ENCODE peak calls at places on chromosomes 7 and 10, in four cellular contexts. One of them, this sample, is unnamed. For H3K36me3, the result is how much of the 10 kb centered on the place peaks cover.

GRCh38 chr7:122727759-122728158 is 25.0 kb upstream of the RNF148 start:
- DNase-seq in H1: no peak
- DNase-seq in GM12878: no peak
- DNase-seq in HepG2: no peak
- DNase-seq in this sample: no peak

GRCh38 chr7:139321071-139321745 is 19.9 kb upstream of the FMC1 start:
- DNase-seq in GM12878: no peak
- DNase-seq in H1: peak
- DNase-seq in HepG2: peak
- DNase-seq in this sample: no peak

GRCh38 chr10:35739998-35740397 is 97.9 kb upstream of the FZD8 start:
- DNase-seq in H1: no peak
- DNase-seq in GM12878: no peak
- DNase-seq in HepG2: no peak
- DNase-seq in this sample: no peak

GRCh38 chr10:70381491-70382421 is 669 bp downstream of the LRRC20 start:
- DNase-seq in HepG2: no peak
- DNase-seq in H1: peak
- DNase-seq in GM12878: no peak
- DNase-seq in this sample: no peak

GRCh38 chr10:114917927-114918672 is 19.9 kb upstream of the TRUB1 start:
- DNase-seq in GM12878: no peak
- DNase-seq in H1: no peak
- DNase-seq in HepG2: no peak
- DNase-seq in this sample: peak

GRCh38 chr10:51198170-51198569 is 123.9 kb downstream of the PRKG1 start:
- DNase-seq in HepG2: no peak
- DNase-seq in H1: no peak
- DNase-seq in GM12878: no peak
- DNase-seq in this sample: no peak

GRCh38 chr10:70348228-70348850 is 34.1 kb downstream of the LRRC20 start:
- DNase-seq in HepG2: no peak
- DNase-seq in H1: peak
- DNase-seq in GM12878: no peak
- DNase-seq in this sample: no peak

GRCh38 chr7:46189255-46189790 is 268.3 kb upstream of the IGFBP3 start:
- DNase-seq in GM12878: no peak
- DNase-seq in H1: peak
- DNase-seq in HepG2: no peak
- DNase-seq in this sample: no peak

GRCh38 chr7:150322833-150323681 is at the start of the genes ACTR3C and LRRC61:
- DNase-seq in GM12878: no peak
- DNase-seq in HepG2: peak
- DNase-seq in H1: no peak
- DNase-seq in this sample: peak

GRCh38 chr10:73119457-73119856 is 9.2 kb downstream of the NUDT13 start:
- DNase-seq in HepG2: peak
- DNase-seq in GM12878: no peak
- DNase-seq in H1: no peak
- DNase-seq in this sample: no peak

GRCh38 chr7:148107741-148108140 is 482.8 kb upstream of the C7orf33 start:
- DNase-seq in H1: no peak
- DNase-seq in GM12878: no peak
- DNase-seq in HepG2: no peak
- DNase-seq in this sample: peak

GRCh38 chr10:121942749-121943148 is 14.9 kb upstream of the ATE1 start:
- DNase-seq in H1: no peak
- DNase-seq in GM12878: no peak
- DNase-seq in HepG2: no peak
- DNase-seq in this sample: no peak

GRCh38 chr7:103914147-103914899 is 75.1 kb downstream of the RELN start:
- DNase-seq in HepG2: no peak
- DNase-seq in H1: no peak
- DNase-seq in GM12878: no peak
- DNase-seq in this sample: no peak

GRCh38 chr10:24966962-24967361 is 14.6 kb upstream of the PRTFDC1 start:
- DNase-seq in HepG2: no peak
- DNase-seq in GM12878: no peak
- DNase-seq in H1: no peak
- DNase-seq in this sample: no peak

GRCh38 chr10:6108631-6109443 is 20.0 kb downstream of the RBM17 start:
- DNase-seq in HepG2: peak
- DNase-seq in H1: no peak
- DNase-seq in GM12878: no peak
- DNase-seq in this sample: no peak

GRCh38 chr7:123916240-123916724 is 8.8 kb upstream of the SPAM1 start:
- DNase-seq in GM12878: no peak
- DNase-seq in H1: no peak
- DNase-seq in HepG2: peak
- DNase-seq in this sample: peak

GRCh38 chr7:66418537-66418936 is 210.1 kb upstream of the KCTD7 start:
- DNase-seq in H1: peak
- DNase-seq in HepG2: no peak
- DNase-seq in GM12878: no peak
- DNase-seq in this sample: no peak

GRCh38 chr10:124428207-124428777 is 9.6 kb upstream of the OAT start:
- DNase-seq in H1: no peak
- DNase-seq in GM12878: no peak
- DNase-seq in HepG2: no peak
- DNase-seq in this sample: no peak

GRCh38 chr7:16817536-16817935 is 12.7 kb upstream of the AGR2 start:
- DNase-seq in H1: no peak
- DNase-seq in HepG2: no peak
- DNase-seq in GM12878: no peak
- DNase-seq in this sample: no peak

GRCh38 chr10:24416248-24416647 is 207.3 kb downstream of the KIAA1217 start:
- DNase-seq in HepG2: no peak
- DNase-seq in GM12878: no peak
- DNase-seq in H1: no peak
- DNase-seq in this sample: no peak

GRCh38 chr7:25189197-25189596 is 39.1 kb downstream of the NPVF start:
- DNase-seq in H1: no peak
- DNase-seq in GM12878: no peak
- DNase-seq in HepG2: peak
- DNase-seq in this sample: no peak

GRCh38 chr10:45160266-45160665 is 155.1 kb downstream of the OR13A1 start:
- DNase-seq in H1: no peak
- DNase-seq in GM12878: no peak
- DNase-seq in HepG2: no peak
- DNase-seq in this sample: no peak

GRCh38 chr7:116633131-116633988 is 38.6 kb upstream of the MET start:
- DNase-seq in GM12878: peak
- DNase-seq in HepG2: no peak
- DNase-seq in H1: no peak
- DNase-seq in this sample: no peak

GRCh38 chr10:132606536-132607316 is 69.1 kb downstream of the INPP5A start:
- DNase-seq in HepG2: peak
- DNase-seq in GM12878: no peak
- DNase-seq in H1: no peak
- DNase-seq in this sample: no peak

GRCh38 chr10:109588259-109588658 is 335.1 kb downstream of the XPNPEP1 start:
- DNase-seq in HepG2: no peak
- DNase-seq in GM12878: no peak
- DNase-seq in H1: no peak
- DNase-seq in this sample: peak

GRCh38 chr7:128398016-128398840 is 11.6 kb downstream of the IMPDH1 start:
- DNase-seq in HepG2: no peak
- DNase-seq in H1: peak
- DNase-seq in GM12878: no peak
- DNase-seq in this sample: no peak
- H3K36me3 ChIP-seq in HepG2: under half
- H3K36me3 ChIP-seq in H1: under half
- H3K36me3 ChIP-seq in GM12878: under half
- H3K36me3 ChIP-seq in this sample: half or more

DNA sequence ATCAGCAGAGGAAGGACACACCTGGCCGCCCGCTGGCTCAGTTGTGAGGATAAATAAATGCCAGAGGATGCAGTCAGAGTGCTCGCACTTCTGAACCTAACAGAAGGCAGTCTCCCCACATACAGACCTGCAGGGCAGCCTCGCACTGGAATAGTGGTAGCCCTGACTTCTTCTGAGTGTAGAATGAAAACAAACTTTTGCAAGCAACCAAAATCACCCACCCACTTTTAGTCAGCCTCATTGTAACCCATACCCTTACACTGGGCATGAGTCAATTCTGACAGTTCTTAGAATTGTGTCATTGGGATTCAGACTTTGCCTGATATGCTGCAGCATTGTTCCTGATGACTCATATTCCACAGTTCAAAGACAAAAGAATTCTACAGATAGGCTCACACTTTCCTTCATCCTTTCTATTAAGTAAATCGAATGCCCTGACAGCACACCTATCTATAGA is 167.0 kb upstream of the CDK1 start:
- DNase-seq in H1: no peak
- DNase-seq in GM12878: no peak
- DNase-seq in HepG2: peak
- DNase-seq in this sample: no peak
- TF ChIP-seq SUZ12 in H1: no peak
- TF ChIP-seq SUZ12 in GM12878: no peak
- TF ChIP-seq SUZ12 in HepG2: no peak
- TF ChIP-seq SUZ12 in this sample: no peak

GRCh38 chr7:7699370-7699769 is 19.0 kb downstream of the RPA3 start:
- DNase-seq in GM12878: no peak
- DNase-seq in HepG2: no peak
- DNase-seq in H1: no peak
- DNase-seq in this sample: no peak
- H3K9ac ChIP-seq in GM12878: no peak
- H3K9ac ChIP-seq in HepG2: no peak
- H3K9ac ChIP-seq in H1: no peak
- H3K9ac ChIP-seq in this sample: no peak

GRCh38 chr10:77825965-77826364 is 100.6 kb downstream of the DLG5 start:
- DNase-seq in HepG2: no peak
- DNase-seq in GM12878: no peak
- DNase-seq in H1: no peak
- DNase-seq in this sample: no peak
- H3K36me3 ChIP-seq in HepG2: half or more
- H3K36me3 ChIP-seq in GM12878: under half
- H3K36me3 ChIP-seq in H1: under half
- H3K36me3 ChIP-seq in this sample: half or more

GRCh38 chr10:22629126-22629525 is 85.3 kb downstream of the PIP4K2A start:
- DNase-seq in H1: no peak
- DNase-seq in GM12878: no peak
- DNase-seq in HepG2: no peak
- DNase-seq in this sample: no peak
- TF ChIP-seq SUZ12 in H1: no peak
- TF ChIP-seq SUZ12 in GM12878: no peak
- TF ChIP-seq SUZ12 in HepG2: no peak
- TF ChIP-seq SUZ12 in this sample: no peak

This sample was measured in NT2/D1.